ENCODE peak calls at places on chromosomes 2 and 18, in six cellular contexts. Q is GDM1, X is mesothelial cell of epicardium, J is NAMALWA, Y is cardiac muscle cell, P is fibroblast of lung. W is an unnamed sample.

GRCh38 chr2:185318271-185318724 is 420.3 kb upstream of the FSIP2 start:
- DNase-seq in Q (no peak), X (no peak), J (no peak), Y (no peak), P (no peak), W (no peak)

GRCh38 chr2:232438951-232439757 is 16.8 kb upstream of the ALPI start:
- DNase-seq in Q (no peak), X (no peak), J (no peak), Y (peak; percentile 23), P (no peak), W (no peak)

GRCh38 chr18:77206676-77207370 is 42.8 kb upstream of the GALR1 start:
- DNase-seq in Q (no peak), X (no peak), J (no peak), Y (no peak), P (peak; percentile 75), W (no peak)

GRCh38 chr2:129050116-129050515 is 731.4 kb upstream of the HS6ST1 start:
- DNase-seq in Q (no peak), X (no peak), J (no peak), Y (no peak), P (no peak), W (no peak)

GRCh38 chr2:240437861-240438809 is 2.7 kb downstream of the GPC1 start:
- DNase-seq in Q (peak; percentile 33), X (peak; percentile 84), J (peak; percentile 62), Y (peak; percentile 80), P (peak; percentile 41), W (peak; percentile 78)

GRCh38 chr2:228657807-228658402 is 476.4 kb upstream of the SPHKAP start:
- DNase-seq in Q (no peak), X (no peak), J (peak; percentile 44), Y (peak; percentile 72), P (peak; percentile 29), W (peak; percentile 28)

GRCh38 chr2:7017621-7018260 is 100.5 kb downstream of the RNF144A start:
- DNase-seq in Q (no peak), X (no peak), J (no peak), Y (no peak), P (no peak), W (no peak)

GRCh38 chr18:49898421-49898820 is 85.1 kb upstream of the ACAA2 start:
- DNase-seq in Q (peak; percentile 50), X (peak; percentile 80), J (peak; percentile 79), Y (peak; percentile 95), P (peak; percentile 67), W (peak; percentile 58)

W was measured in KBM-7.